ENCODE peak calls at places on chromosome X, in four cellular contexts. I, B, Z and F are unnamed samples.

GRCh38 chrX:123087326-123087725 is 96.8 kb upstream of the GRIA3 start:
- DNase-seq in I (peak), B (no peak), Z (peak), F (peak)

GRCh38 chrX:53048169-53049126 is at the start of gene GPR173:
- DNase-seq in I (peak), B (peak), Z (peak), F (peak)

GRCh38 chrX:56764153-56764974 is 35.3 kb downstream of the NBDY start:
- DNase-seq in I (peak), B (peak), Z (peak), F (peak)

GRCh38 chrX:7596822-7597221 is 246.1 kb upstream of the VCX start:
- DNase-seq in I (no peak), B (no peak), Z (no peak), F (no peak)

GRCh38 chrX:41480508-41481260 is 33.5 kb downstream of the NYX start:
- DNase-seq in I (no peak), B (no peak), Z (no peak), F (no peak)

GRCh38 chrX:35122756-35123155 is 180.2 kb downstream of the FAM47B start:
- DNase-seq in I (peak), B (no peak), Z (peak), F (no peak)

GRCh38 chrX:142804085-142804484 is 221.6 kb upstream of the SPANXN4 start:
- DNase-seq in I (no peak), B (no peak), Z (no peak), F (no peak)

GRCh38 chrX:19990519-19991349 is at the start of gene BCLAF3:
- DNase-seq in I (peak), B (peak), Z (peak), F (peak)

GRCh38 chrX:100048156-100048555 is 361.9 kb downstream of the PCDH19 start:
- DNase-seq in I (no peak), B (no peak), Z (no peak), F (no peak)

GRCh38 chrX:23269923-23270322 is 64.7 kb upstream of the PTCHD1 start:
- DNase-seq in I (no peak), B (no peak), Z (no peak), F (no peak)

GRCh38 chrX:106894392-106894909 is 8.7 kb downstream of the RIPPLY1 start:
- DNase-seq in I (peak), B (peak), Z (peak), F (peak)

GRCh38 chrX:13432376-13432775 is 112.5 kb upstream of the ATXN3L start:
- DNase-seq in I (peak), B (peak), Z (peak), F (peak)

GRCh38 chrX:40262641-40263560 is 165.1 kb upstream of the BCOR start:
- DNase-seq in I (peak), B (no peak), Z (peak), F (peak)

GRCh38 chrX:105822138-105823091 is at the start of gene NRK:
- DNase-seq in I (peak), B (no peak), Z (no peak), F (peak)

GRCh38 chrX:19867938-19868337 is 19.5 kb downstream of the SH3KBP1 start:
- DNase-seq in I (no peak), B (no peak), Z (no peak), F (no peak)

GRCh38 chrX:70033348-70033747 is 16.4 kb downstream of the AWAT2 start:
- DNase-seq in I (no peak), B (no peak), Z (peak), F (peak)

GRCh38 chrX:105226499-105226898 is 6.0 kb upstream of the TEX13A start:
- DNase-seq in I (no peak), B (no peak), Z (no peak), F (no peak)

GRCh38 chrX:136130931-136131843 is 16.1 kb upstream of the FHL1 start:
- DNase-seq in I (peak), B (no peak), Z (peak), F (peak)

GRCh38 chrX:72003811-72004750 is 93.4 kb downstream of the NHSL2 start:
- DNase-seq in I (peak), B (peak), Z (peak), F (no peak)

GRCh38 chrX:94871640-94872039 is 1197.6 kb downstream of the FAM133A start:
- DNase-seq in I (no peak), B (no peak), Z (no peak), F (no peak)

GRCh38 chrX:152738560-152738959 is 5.0 kb downstream of the MAGEA12 start:
- DNase-seq in I (no peak), B (no peak), Z (no peak), F (no peak)

GRCh38 chrX:135931644-135932487 is 38.4 kb downstream of the SAGE1 start:
- DNase-seq in I (peak), B (peak), Z (peak), F (peak)

GRCh38 chrX:153643431-153644351 is 3.3 kb upstream of the DUSP9 start:
- DNase-seq in I (no peak), B (no peak), Z (no peak), F (peak)

GRCh38 chrX:153669174-153669890 is 4.3 kb downstream of the PNCK start:
- DNase-seq in I (no peak), B (no peak), Z (peak), F (no peak)

GRCh38 chrX:150536455-150537116 is 31.8 kb upstream of the MTM1 start:
- DNase-seq in I (no peak), B (no peak), Z (peak), F (no peak)

GRCh38 chrX:56728752-56729151 is 291 bp upstream of the NBDY start:
- DNase-seq in I (peak), B (peak), Z (peak), F (peak)

GRCh38 chrX:118973389-118974087 is 880 bp upstream of the LONRF3 start:
- DNase-seq in I (no peak), B (no peak), Z (no peak), F (no peak)

GRCh38 chrX:74461384-74461783 is 40.1 kb downstream of the SLC16A2 start:
- DNase-seq in I (no peak), B (no peak), Z (no peak), F (peak)

GRCh38 chrX:39309018-39309620 is 507.9 kb downstream of the MID1IP1 start:
- DNase-seq in I (peak), B (peak), Z (peak), F (peak)

GRCh38 chrX:49071877-49072711 is 1.7 kb downstream of the PRAF2 start:
- DNase-seq in I (peak), B (peak), Z (peak), F (peak)

GRCh38 chrX:3549442-3549875 is 164.0 kb downstream of the PRKX start:
- DNase-seq in I (no peak), B (peak), Z (peak), F (peak)

GRCh38 chrX:108349210-108349609 is 89.0 kb downstream of the COL4A6 start:
- DNase-seq in I (no peak), B (no peak), Z (no peak), F (no peak)

GRCh38 chrX:123563167-123563566 is 169.7 kb downstream of the THOC2 start:
- DNase-seq in I (no peak), B (no peak), Z (no peak), F (no peak)

GRCh38 chrX:36241397-36241796 is 321.9 kb downstream of the CFAP47 start:
- DNase-seq in I (no peak), B (no peak), Z (no peak), F (no peak)

GRCh38 chrX:2252331-2253065 is 248.3 kb downstream of the DHRSX start:
- DNase-seq in I (no peak), B (no peak), Z (no peak), F (no peak)
- H3K4me3 ChIP-seq in I (no peak), B (no peak), Z (no peak), F (no peak)

GRCh38 chrX:10156199-10157031 is at the start of gene CLCN4:
- DNase-seq in I (peak), B (peak), Z (peak), F (peak)
- H3K4me3 ChIP-seq in I (peak), B (peak), Z (peak), F (peak)

DNA sequence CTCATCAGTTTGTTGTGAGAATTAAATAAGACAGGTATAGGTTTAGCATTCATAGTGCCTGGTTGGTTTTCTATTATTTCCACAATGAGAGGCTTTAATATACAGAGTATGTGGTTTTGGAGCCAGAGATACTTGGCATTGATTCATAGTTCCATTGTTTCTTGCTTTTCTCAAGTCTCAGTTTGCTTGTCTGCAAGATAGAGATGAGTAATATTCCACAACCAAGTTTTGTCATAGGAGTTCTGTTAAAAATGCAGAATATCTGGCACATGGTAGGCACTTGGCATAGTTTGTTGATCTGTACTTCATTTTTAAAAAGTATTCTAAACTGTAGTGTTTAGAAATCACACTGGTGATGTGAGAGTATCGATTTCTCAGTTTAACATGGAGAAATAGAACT is 37.5 kb upstream of the EDA2R start:
- DNase-seq in I (peak), B (no peak), Z (peak), F (peak)
- H3K4me3 ChIP-seq in I (no peak), B (no peak), Z (no peak), F (peak)

GRCh38 chrX:24482823-24483410 is 17.8 kb downstream of the PDK3 start:
- DNase-seq in I (no peak), B (no peak), Z (no peak), F (no peak)

GRCh38 chrX:24478516-24478915 is 13.4 kb downstream of the PDK3 start:
- DNase-seq in I (no peak), B (no peak), Z (no peak), F (no peak)

GRCh38 chrX:24475480-24475879 is 10.4 kb downstream of the PDK3 start:
- DNase-seq in I (no peak), B (no peak), Z (no peak), F (no peak)

GRCh38 chrX:24483596-24483995 is 18.5 kb downstream of the PDK3 start:
- DNase-seq in I (no peak), B (no peak), Z (no peak), F (no peak)

GRCh38 chrX:24479924-24480722 is 15.0 kb downstream of the PDK3 start:
- DNase-seq in I (no peak), B (peak), Z (peak), F (no peak)
- H3K4me3 ChIP-seq in I (no peak), B (no peak), Z (no peak), F (no peak)

GRCh38 chrX:134758652-134759051 is 100.4 kb upstream of the PLAC1 start:
- DNase-seq in I (no peak), B (no peak), Z (no peak), F (no peak)

GRCh38 chrX:134749651-134750450 is 91.6 kb upstream of the PLAC1 start:
- DNase-seq in I (no peak), B (no peak), Z (no peak), F (peak)

GRCh38 chrX:134752558-134752957 is 94.3 kb upstream of the PLAC1 start:
- DNase-seq in I (no peak), B (no peak), Z (no peak), F (no peak)

GRCh38 chrX:134753185-134754008 is 95.1 kb upstream of the PLAC1 start:
- DNase-seq in I (peak), B (no peak), Z (peak), F (peak)
- H3K4me3 ChIP-seq in I (peak), B (no peak), Z (no peak), F (no peak)

GRCh38 chrX:155022587-155022986 is at the start of gene F8:
- DNase-seq in I (no peak), B (no peak), Z (no peak), F (no peak)
- H3K4me3 ChIP-seq in I (no peak), B (no peak), Z (no peak), F (no peak)